ENCODE peak calls at places on chromosomes 12 and 14, in nine cellular contexts. M is PC-3; B is NCI-H1417; T is colonic mucosa; O is AG09319; G is uterus; K is fibroblast of lung; R is CD8-positive, alpha-beta T cell; P is iPS-NIHi11. S is an unnamed sample.

GRCh38 chr12:114046236-114046998 is 80.3 kb upstream of the RBM19 start:
- DNase-seq in B (no peak), O (no peak), M (no peak), R (no peak), P (no peak), G (no peak), T (no peak), K (no peak), S (no peak)

GRCh38 chr12:2692156-2692555 is 102.6 kb upstream of the FKBP4 start:
- DNase-seq in K (no peak), P (no peak), O (no peak), G (no peak), R (peak), M (no peak), T (no peak), B (no peak), S (no peak)

GRCh38 chr12:54586620-54587019 is 1.8 kb downstream of the PPP1R1A start:
- DNase-seq in K (no peak), T (no peak), O (no peak), P (no peak), R (no peak), G (no peak), M (no peak), B (no peak), S (no peak)

GRCh38 chr12:59149995-59150642 is 229.8 kb upstream of the LRIG3 start:
- DNase-seq in T (peak), K (peak), O (peak), G (no peak), B (peak), P (peak), M (peak), R (no peak), S (no peak)

GRCh38 chr14:100384819-100385813 is 62.0 kb downstream of the SLC25A47 start:
- DNase-seq in G (no peak), P (no peak), K (peak), O (no peak), M (peak), T (no peak), B (peak), R (no peak), S (no peak)

GRCh38 chr14:22854963-22855724 is 16.4 kb upstream of the LRP10 start:
- DNase-seq in P (no peak), T (no peak), G (no peak), M (peak), R (no peak), K (no peak), O (no peak), B (no peak), S (no peak)

GRCh38 chr12:7114008-7114407 is 5.0 kb upstream of the C1RL start:
- DNase-seq in G (no peak), T (no peak), R (no peak), B (no peak), P (no peak), K (no peak), O (no peak), M (no peak), S (no peak)

GRCh38 chr14:101465795-101466448 is 95.4 kb upstream of the DIO3 start:
- DNase-seq in M (no peak), T (no peak), P (no peak), K (no peak), O (no peak), B (no peak), R (no peak), G (peak), S (peak)

GRCh38 chr14:59407246-59407615 is 57.9 kb downstream of the GPR135 start:
- DNase-seq in R (no peak), O (peak), K (peak), G (peak), B (no peak), M (peak), T (no peak), P (no peak), S (no peak)

GRCh38 chr12:98799411-98799810 is 154.3 kb downstream of the APAF1 start:
- DNase-seq in P (no peak), B (peak), R (no peak), O (no peak), T (no peak), G (no peak), K (no peak), M (peak), S (peak)